ENCODE peak calls at places on chromosomes 2 and 18, in nine cellular contexts. X is stimulated activated naive CD8-positive, alpha-beta T cell treated with anti-CD3 and anti-CD28 coated beads, Interleukin-15, amount 100 ng/mL, for 72 hours; C is T follicular helper cell; F is hippocampal formation; V is stimulated activated CD4-positive, alpha-beta T cell treated with anti-CD3 and anti-CD28 coated beads, TNF-alpha, amount 100 ng/mL, for 4 hours; U is kidney glomerular epithelial cell; O is activated naive CD4-positive, alpha-beta T cell; M is activated T-helper 1 cell treated with anti-CD3 and anti-CD28 coated beads, Interleukin-2, amount 50 U/mL, for 16 hours; W is PC-9. B is an unnamed sample.
A peak's percentile ranks its signal among the peaks of the same experiment; 100 is the strongest.

GRCh38 chr2:121076885-121077549 is 208.0 kb downstream of the TFCP2L1 start:
- DNase-seq in W (peak; percentile 68), O (peak; percentile 45), V (peak; percentile 23), U (peak; percentile 28), M (peak; percentile 26), X (peak; percentile 62), C (peak; percentile 47), F (no peak), B (peak; percentile 91)

GRCh38 chr2:229050063-229050635 is 220.9 kb downstream of the PID1 start:
- DNase-seq in M (no peak), O (no peak), U (no peak), F (no peak), X (no peak), V (no peak), W (no peak), C (no peak), B (no peak)

GRCh38 chr2:9548506-9548905 is 7.1 kb downstream of the ADAM17 start:
- DNase-seq in F (no peak), W (no peak), C (no peak), O (no peak), U (no peak), M (no peak), V (no peak), X (no peak), B (no peak)

GRCh38 chr2:190607657-190608357 is 41.1 kb upstream of the NAB1 start:
- DNase-seq in O (no peak), F (no peak), X (no peak), C (no peak), W (peak; percentile 56), U (no peak), V (no peak), M (no peak), B (no peak)

GRCh38 chr2:100580474-100581264 is 17.9 kb downstream of the PDCL3 start:
- DNase-seq in X (peak; percentile 49), F (no peak), W (no peak), V (no peak), C (peak; percentile 51), M (peak; percentile 19), U (no peak), O (peak; percentile 32), B (peak; percentile 84)

GRCh38 chr2:189821953-189822748 is 37.9 kb downstream of the PMS1 start:
- DNase-seq in U (no peak), M (no peak), F (no peak), W (peak; percentile 53), X (no peak), C (no peak), O (no peak), V (no peak), B (peak; percentile 75)

GRCh38 chr2:25252291-25253152 is 84.1 kb upstream of the POMC start:
- DNase-seq in C (peak; percentile 52), V (peak; percentile 54), O (peak; percentile 57), X (peak; percentile 15), F (no peak), W (no peak), U (no peak), M (peak; percentile 44), B (peak; percentile 91)

GRCh38 chr2:233813236-233814062 is 35.3 kb downstream of the MROH2A start:
- DNase-seq in F (no peak), C (no peak), X (no peak), U (no peak), M (no peak), V (no peak), W (no peak), O (no peak), B (peak; percentile 16)

GRCh38 chr2:86274918-86275275 is 62.5 kb downstream of the REEP1 start:
- DNase-seq in U (no peak), W (no peak), X (no peak), O (no peak), M (no peak), V (no peak), F (no peak), C (no peak), B (no peak)

GRCh38 chr2:235666240-235666781 is 172.5 kb downstream of the AGAP1 start:
- DNase-seq in W (peak; percentile 52), U (peak; percentile 83), V (no peak), X (no peak), C (no peak), M (no peak), O (no peak), F (peak; percentile 52), B (no peak)

GRCh38 chr2:52222128-52222527 is 1190.2 kb upstream of the NRXN1 start:
- DNase-seq in C (no peak), F (no peak), M (no peak), X (no peak), V (no peak), U (no peak), O (no peak), W (no peak), B (no peak)

GRCh38 chr2:21939961-21940360 is 816.2 kb downstream of the TDRD15 start:
- DNase-seq in X (no peak), V (no peak), C (no peak), M (no peak), W (no peak), O (no peak), F (no peak), U (no peak), B (no peak)

GRCh38 chr2:167602122-167602521 is 645.3 kb downstream of the STK39 start:
- DNase-seq in U (no peak), W (no peak), O (no peak), X (no peak), M (no peak), F (no peak), C (no peak), V (no peak), B (no peak)

GRCh38 chr2:85215074-85216050 is 82.2 kb downstream of the TCF7L1 start:
- DNase-seq in C (no peak), W (no peak), X (no peak), U (no peak), V (no peak), F (peak; percentile 65), M (no peak), O (no peak), B (no peak)

GRCh38 chr18:21703241-21703820 is 1.2 kb downstream of the ABHD3 start:
- DNase-seq in V (no peak), C (peak; percentile 9), F (no peak), X (no peak), W (no peak), U (no peak), M (no peak), O (no peak), B (no peak)

GRCh38 chr18:26875040-26875654 is 9.6 kb upstream of the AQP4 start:
- DNase-seq in C (no peak), O (no peak), M (no peak), U (no peak), W (no peak), F (no peak), V (no peak), X (no peak), B (no peak)

GRCh38 chr18:50099725-50100414 is 95.1 kb downstream of the MYO5B start:
- DNase-seq in F (no peak), C (no peak), W (peak; percentile 98), V (no peak), O (no peak), U (peak; percentile 92), X (no peak), M (no peak), B (no peak)

GRCh38 chr2:7566382-7566881 is 649.2 kb downstream of the RNF144A start:
- DNase-seq in U (no peak), W (no peak), M (no peak), X (no peak), V (no peak), F (no peak), C (no peak), O (no peak), B (no peak)

GRCh38 chr2:10901160-10901559 is 10.6 kb upstream of the KCNF1 start:
- DNase-seq in V (no peak), W (peak; percentile 90), U (no peak), X (no peak), O (no peak), F (no peak), M (no peak), C (no peak), B (no peak)

B was measured in spleen.